ENCODE peak calls at places on chromosome 5, in four cellular contexts. One of them, this sample, is unnamed.

GRCh38 chr5:6574537-6574936 is 58.3 kb downstream of the NSUN2 start:
- DNase-seq in cardiac muscle cell: no peak
- DNase-seq in GM23338: no peak
- DNase-seq in choroid plexus epithelial cell: no peak
- DNase-seq in this sample: no peak

GRCh38 chr5:105968961-105969360 is 1701.8 kb downstream of the EFNA5 start:
- DNase-seq in cardiac muscle cell: no peak
- DNase-seq in GM23338: no peak
- DNase-seq in choroid plexus epithelial cell: peak
- DNase-seq in this sample: peak

GRCh38 chr5:177982956-177983355 is 13.1 kb downstream of the PROP1 start:
- DNase-seq in cardiac muscle cell: no peak
- DNase-seq in GM23338: no peak
- DNase-seq in choroid plexus epithelial cell: no peak
- DNase-seq in this sample: no peak

GRCh38 chr5:53643445-53643844 is 83.0 kb downstream of the NDUFS4 start:
- DNase-seq in cardiac muscle cell: peak
- DNase-seq in GM23338: peak
- DNase-seq in choroid plexus epithelial cell: no peak
- DNase-seq in this sample: peak

GRCh38 chr5:148912714-148913398 is 86.4 kb downstream of the ADRB2 start:
- DNase-seq in cardiac muscle cell: no peak
- DNase-seq in GM23338: peak
- DNase-seq in choroid plexus epithelial cell: peak
- DNase-seq in this sample: peak

GRCh38 chr5:170408866-170409265 is 19.7 kb upstream of the KCNMB1 start:
- DNase-seq in cardiac muscle cell: no peak
- DNase-seq in GM23338: no peak
- DNase-seq in choroid plexus epithelial cell: no peak
- DNase-seq in this sample: no peak

GRCh38 chr5:101045689-101046088 is 142.6 kb upstream of the ST8SIA4 start:
- DNase-seq in cardiac muscle cell: no peak
- DNase-seq in GM23338: no peak
- DNase-seq in choroid plexus epithelial cell: peak
- DNase-seq in this sample: peak

GRCh38 chr5:38433160-38433861 is 123.1 kb downstream of the LIFR start:
- DNase-seq in cardiac muscle cell: peak
- DNase-seq in GM23338: no peak
- DNase-seq in choroid plexus epithelial cell: peak
- DNase-seq in this sample: no peak

GRCh38 chr5:179866241-179867078 is 7.8 kb upstream of the MRNIP start:
- DNase-seq in cardiac muscle cell: no peak
- DNase-seq in GM23338: peak
- DNase-seq in choroid plexus epithelial cell: peak
- DNase-seq in this sample: peak

GRCh38 chr5:157758706-157759105 is 15.2 kb downstream of the LSM11 start:
- DNase-seq in cardiac muscle cell: no peak
- DNase-seq in GM23338: no peak
- DNase-seq in choroid plexus epithelial cell: no peak
- DNase-seq in this sample: no peak

GRCh38 chr5:179530069-179530998 is 20.0 kb upstream of the RUFY1 start:
- DNase-seq in cardiac muscle cell: peak
- DNase-seq in GM23338: peak
- DNase-seq in choroid plexus epithelial cell: peak
- DNase-seq in this sample: no peak

GRCh38 chr5:58787982-58788381 is 205.1 kb downstream of the RAB3C start:
- DNase-seq in cardiac muscle cell: peak
- DNase-seq in GM23338: no peak
- DNase-seq in choroid plexus epithelial cell: no peak
- DNase-seq in this sample: no peak

GRCh38 chr5:20230010-20230409 is 242.0 kb upstream of the CDH18 start:
- DNase-seq in cardiac muscle cell: no peak
- DNase-seq in GM23338: no peak
- DNase-seq in choroid plexus epithelial cell: no peak
- DNase-seq in this sample: no peak

GRCh38 chr5:140883373-140883772 is 1.4 kb downstream of the PCDHA13 start:
- DNase-seq in cardiac muscle cell: no peak
- DNase-seq in GM23338: no peak
- DNase-seq in choroid plexus epithelial cell: no peak
- DNase-seq in this sample: no peak

GRCh38 chr5:43993634-43994395 is 390.8 kb downstream of the NNT start:
- DNase-seq in cardiac muscle cell: no peak
- DNase-seq in GM23338: no peak
- DNase-seq in choroid plexus epithelial cell: no peak
- DNase-seq in this sample: no peak

GRCh38 chr5:83895860-83896259 is 175.2 kb upstream of the HAPLN1 start:
- DNase-seq in cardiac muscle cell: no peak
- DNase-seq in GM23338: no peak
- DNase-seq in choroid plexus epithelial cell: peak
- DNase-seq in this sample: peak
- H3K4me3 ChIP-seq in cardiac muscle cell: no peak
- H3K4me3 ChIP-seq in GM23338: no peak
- H3K4me3 ChIP-seq in choroid plexus epithelial cell: no peak
- H3K4me3 ChIP-seq in this sample: no peak

GRCh38 chr5:86768699-86769202 is 151.0 kb downstream of the COX7C start:
- DNase-seq in cardiac muscle cell: no peak
- DNase-seq in GM23338: peak
- DNase-seq in choroid plexus epithelial cell: no peak
- DNase-seq in this sample: no peak

GRCh38 chr5:86766103-86766502 is 148.4 kb downstream of the COX7C start:
- DNase-seq in cardiac muscle cell: no peak
- DNase-seq in GM23338: no peak
- DNase-seq in choroid plexus epithelial cell: no peak
- DNase-seq in this sample: no peak

GRCh38 chr5:86763914-86764313 is 146.2 kb downstream of the COX7C start:
- DNase-seq in cardiac muscle cell: no peak
- DNase-seq in GM23338: no peak
- DNase-seq in choroid plexus epithelial cell: no peak
- DNase-seq in this sample: no peak
- TF ChIP-seq CTCF in cardiac muscle cell: no peak
- TF ChIP-seq CTCF in GM23338: no peak
- TF ChIP-seq CTCF in choroid plexus epithelial cell: no peak
- TF ChIP-seq CTCF in this sample: no peak

GRCh38 chr5:80147119-80147815 is 108.6 kb downstream of the SERINC5 start:
- DNase-seq in cardiac muscle cell: peak
- DNase-seq in GM23338: no peak
- DNase-seq in choroid plexus epithelial cell: no peak
- DNase-seq in this sample: no peak
- H3K4me3 ChIP-seq in cardiac muscle cell: no peak
- H3K4me3 ChIP-seq in GM23338: no peak
- H3K4me3 ChIP-seq in choroid plexus epithelial cell: no peak
- H3K4me3 ChIP-seq in this sample: no peak

GRCh38 chr5:136805466-136805865 is 440.1 kb upstream of the TRPC7 start:
- DNase-seq in cardiac muscle cell: no peak
- DNase-seq in GM23338: no peak
- DNase-seq in choroid plexus epithelial cell: no peak
- DNase-seq in this sample: no peak
- TF ChIP-seq CTCF in cardiac muscle cell: no peak
- TF ChIP-seq CTCF in GM23338: peak
- TF ChIP-seq CTCF in choroid plexus epithelial cell: peak
- TF ChIP-seq CTCF in this sample: peak

DNA sequence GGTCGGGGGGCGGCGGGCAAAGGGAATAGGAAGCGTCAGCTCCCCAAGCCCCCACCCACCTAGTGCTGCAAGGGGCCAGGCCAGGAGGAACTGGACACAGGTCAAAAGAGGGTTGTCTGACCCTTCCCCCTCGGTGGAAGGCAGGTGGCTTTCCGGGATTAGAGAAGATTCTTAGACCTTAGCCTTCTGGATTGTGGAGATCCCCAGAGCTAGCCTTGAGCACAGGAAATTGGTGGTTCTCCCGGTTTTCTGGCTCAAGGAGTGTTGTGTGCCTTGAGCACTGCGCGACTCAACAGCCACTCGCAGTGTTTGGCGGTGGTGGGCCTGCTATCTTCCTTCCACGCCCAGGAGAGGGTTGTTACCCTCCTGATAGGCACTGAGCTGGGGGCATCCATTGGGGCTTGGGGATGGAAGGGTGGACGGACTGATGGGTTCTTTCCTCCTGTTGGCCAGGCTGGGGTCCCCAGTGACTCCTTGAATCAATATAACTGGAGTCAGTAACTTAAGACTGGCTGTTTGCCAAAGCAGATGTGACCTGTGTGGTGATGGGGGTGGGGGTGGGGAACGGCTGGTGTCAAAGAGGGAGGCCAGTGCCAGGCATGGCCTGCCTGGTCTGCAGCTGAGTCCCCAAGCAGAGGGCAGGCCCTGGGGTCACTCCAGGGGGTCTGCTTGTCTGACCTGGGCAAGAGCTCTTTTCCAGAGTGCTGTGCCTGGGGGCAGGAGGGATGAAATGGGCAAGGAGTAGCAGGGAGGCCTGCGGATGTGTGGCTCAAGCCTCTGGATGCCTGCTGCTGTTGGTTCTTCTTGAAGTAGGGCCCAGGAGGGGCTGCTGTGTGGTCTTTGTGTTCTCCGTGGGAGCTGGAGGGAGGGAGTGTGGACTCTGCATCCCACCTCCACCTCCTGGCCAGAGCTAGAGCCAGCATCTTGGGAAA is 2.1 kb downstream of the FGF18 start:
- DNase-seq in cardiac muscle cell: no peak
- DNase-seq in GM23338: peak
- DNase-seq in choroid plexus epithelial cell: no peak
- DNase-seq in this sample: no peak
- H3K4me3 ChIP-seq in cardiac muscle cell: peak
- H3K4me3 ChIP-seq in GM23338: peak
- H3K4me3 ChIP-seq in choroid plexus epithelial cell: no peak
- H3K4me3 ChIP-seq in this sample: no peak

GRCh38 chr5:28648108-28648507 is 1609.7 kb upstream of the CDH9 start:
- DNase-seq in cardiac muscle cell: no peak
- DNase-seq in GM23338: peak
- DNase-seq in choroid plexus epithelial cell: peak
- DNase-seq in this sample: peak
- TF ChIP-seq CTCF in cardiac muscle cell: no peak
- TF ChIP-seq CTCF in GM23338: no peak
- TF ChIP-seq CTCF in choroid plexus epithelial cell: peak
- TF ChIP-seq CTCF in this sample: peak

GRCh38 chr5:88826959-88827585 is 55.9 kb downstream of the MEF2C start:
- DNase-seq in cardiac muscle cell: peak
- DNase-seq in GM23338: peak
- DNase-seq in choroid plexus epithelial cell: peak
- DNase-seq in this sample: peak
- H3K4me3 ChIP-seq in cardiac muscle cell: no peak
- H3K4me3 ChIP-seq in GM23338: no peak
- H3K4me3 ChIP-seq in choroid plexus epithelial cell: no peak
- H3K4me3 ChIP-seq in this sample: no peak

GRCh38 chr5:18105449-18105848 is 471.2 kb downstream of the TAF11L14 start:
- DNase-seq in cardiac muscle cell: no peak
- DNase-seq in GM23338: no peak
- DNase-seq in choroid plexus epithelial cell: no peak
- DNase-seq in this sample: peak
- TF ChIP-seq CTCF in cardiac muscle cell: no peak
- TF ChIP-seq CTCF in GM23338: no peak
- TF ChIP-seq CTCF in choroid plexus epithelial cell: no peak
- TF ChIP-seq CTCF in this sample: no peak

This sample was measured in epithelial cell of esophagus.